ENCODE peak calls at places on chromosome 11, in nine cellular contexts. One of them, this sample, is unnamed.

GRCh38 chr11:10486161-10486840 is 31.2 kb downstream of the AMPD3 start:
- DNase-seq in cerebellum: no peak
- DNase-seq in H7: peak; percentile 11
- DNase-seq in effector memory CD8-positive, alpha-beta T cell: no peak
- DNase-seq in fibroblast of pulmonary artery: no peak
- DNase-seq in AG20443: no peak
- DNase-seq in NCI-H1417 treated with DMSO at 0.1 percent for 48 hours: no peak
- DNase-seq in ELF-1: no peak
- DNase-seq in AG04450: no peak
- DNase-seq in this sample: no peak

GRCh38 chr11:2097998-2098690 is 41.0 kb downstream of the IGF2 start:
- DNase-seq in cerebellum: no peak
- DNase-seq in AG20443: no peak
- DNase-seq in ELF-1: no peak
- DNase-seq in fibroblast of pulmonary artery: no peak
- DNase-seq in AG04450: no peak
- DNase-seq in NCI-H1417 treated with DMSO at 0.1 percent for 48 hours: no peak
- DNase-seq in effector memory CD8-positive, alpha-beta T cell: no peak
- DNase-seq in H7: no peak
- DNase-seq in this sample: no peak

GRCh38 chr11:132846080-132846479 is 686.2 kb downstream of the OPCML start:
- DNase-seq in AG20443: no peak
- DNase-seq in AG04450: no peak
- DNase-seq in ELF-1: no peak
- DNase-seq in H7: no peak
- DNase-seq in NCI-H1417 treated with DMSO at 0.1 percent for 48 hours: no peak
- DNase-seq in effector memory CD8-positive, alpha-beta T cell: no peak
- DNase-seq in fibroblast of pulmonary artery: no peak
- DNase-seq in cerebellum: no peak
- DNase-seq in this sample: no peak

GRCh38 chr11:132601863-132602262 is 930.4 kb downstream of the OPCML start:
- DNase-seq in ELF-1: no peak
- DNase-seq in H7: no peak
- DNase-seq in NCI-H1417 treated with DMSO at 0.1 percent for 48 hours: no peak
- DNase-seq in AG20443: no peak
- DNase-seq in cerebellum: no peak
- DNase-seq in fibroblast of pulmonary artery: no peak
- DNase-seq in effector memory CD8-positive, alpha-beta T cell: no peak
- DNase-seq in AG04450: no peak
- DNase-seq in this sample: no peak

GRCh38 chr11:102144357-102145342 is 34.4 kb downstream of the YAP1 start:
- DNase-seq in ELF-1: no peak
- DNase-seq in AG20443: peak; percentile 15
- DNase-seq in cerebellum: no peak
- DNase-seq in NCI-H1417 treated with DMSO at 0.1 percent for 48 hours: no peak
- DNase-seq in AG04450: peak; percentile 47
- DNase-seq in effector memory CD8-positive, alpha-beta T cell: no peak
- DNase-seq in H7: no peak
- DNase-seq in fibroblast of pulmonary artery: peak; percentile 60
- DNase-seq in this sample: no peak

GRCh38 chr11:58451585-58451984 is 9.5 kb upstream of the OR5B12 start:
- DNase-seq in AG04450: no peak
- DNase-seq in fibroblast of pulmonary artery: no peak
- DNase-seq in cerebellum: no peak
- DNase-seq in NCI-H1417 treated with DMSO at 0.1 percent for 48 hours: no peak
- DNase-seq in H7: no peak
- DNase-seq in effector memory CD8-positive, alpha-beta T cell: no peak
- DNase-seq in ELF-1: no peak
- DNase-seq in AG20443: no peak
- DNase-seq in this sample: no peak

GRCh38 chr11:40280161-40281054 is 1179.0 kb downstream of the LRRC4C start:
- DNase-seq in NCI-H1417 treated with DMSO at 0.1 percent for 48 hours: no peak
- DNase-seq in AG20443: no peak
- DNase-seq in fibroblast of pulmonary artery: no peak
- DNase-seq in H7: no peak
- DNase-seq in effector memory CD8-positive, alpha-beta T cell: no peak
- DNase-seq in cerebellum: peak; percentile 12
- DNase-seq in AG04450: no peak
- DNase-seq in ELF-1: peak; percentile 64
- DNase-seq in this sample: no peak

GRCh38 chr11:116953525-116954284 is 116.3 kb upstream of the APOA1 start:
- DNase-seq in cerebellum: no peak
- DNase-seq in ELF-1: no peak
- DNase-seq in AG04450: no peak
- DNase-seq in AG20443: no peak
- DNase-seq in NCI-H1417 treated with DMSO at 0.1 percent for 48 hours: no peak
- DNase-seq in H7: no peak
- DNase-seq in fibroblast of pulmonary artery: no peak
- DNase-seq in effector memory CD8-positive, alpha-beta T cell: peak; percentile 41
- DNase-seq in this sample: no peak

GRCh38 chr11:75077316-75077715 is 19.4 kb downstream of the OR2AT4 start:
- DNase-seq in cerebellum: no peak
- DNase-seq in NCI-H1417 treated with DMSO at 0.1 percent for 48 hours: no peak
- DNase-seq in fibroblast of pulmonary artery: no peak
- DNase-seq in H7: no peak
- DNase-seq in AG20443: no peak
- DNase-seq in effector memory CD8-positive, alpha-beta T cell: no peak
- DNase-seq in ELF-1: no peak
- DNase-seq in AG04450: no peak
- DNase-seq in this sample: no peak

GRCh38 chr11:118608268-118609214 is 1.1 kb downstream of the PHLDB1 start:
- DNase-seq in H7: peak; percentile 76
- DNase-seq in cerebellum: peak; percentile 58
- DNase-seq in AG04450: no peak
- DNase-seq in ELF-1: peak; percentile 37
- DNase-seq in AG20443: peak; percentile 89
- DNase-seq in NCI-H1417 treated with DMSO at 0.1 percent for 48 hours: no peak
- DNase-seq in fibroblast of pulmonary artery: peak; percentile 92
- DNase-seq in effector memory CD8-positive, alpha-beta T cell: peak; percentile 81
- DNase-seq in this sample: no peak